ENCODE peak calls at places on chromosomes 6 and 20, in five cellular contexts. A is transverse colon, M is prostate gland, L is GM12891, Y is GM23338. S is an unnamed sample.

GRCh38 chr6:52523363-52524207 is 53.3 kb downstream of the TRAM2 start:
- DNase-seq in A (no peak), M (no peak), L (no peak), Y (no peak), S (no peak)

GRCh38 chr6:14621518-14621917 is 503.9 kb downstream of the CD83 start:
- DNase-seq in A (no peak), M (peak), L (no peak), Y (no peak), S (no peak)

GRCh38 chr6:41732601-41733348 is 2.6 kb downstream of the TFEB start:
- DNase-seq in M (peak), L (peak), A (peak), Y (peak), S (no peak)

GRCh38 chr20:50392138-50392866 is 117.9 kb upstream of the PTPN1 start:
- DNase-seq in M (no peak), L (no peak), A (no peak), Y (no peak), S (no peak)

GRCh38 chr20:35515949-35516645 is 13.4 kb downstream of the C20orf173 start:
- DNase-seq in L (no peak), Y (no peak), M (no peak), A (no peak), S (no peak)

GRCh38 chr6:131819507-131820228 is 11.8 kb downstream of the ENPP1 start:
- DNase-seq in M (no peak), A (no peak), Y (no peak), L (no peak), S (no peak)

GRCh38 chr6:12012566-12013367 is 655 bp downstream of the HIVEP1 start:
- DNase-seq in A (peak), L (peak), M (peak), Y (peak), S (peak)

GRCh38 chr20:11989018-11989771 is 71.5 kb downstream of the BTBD3 start:
- DNase-seq in L (no peak), M (no peak), Y (no peak), A (no peak), S (no peak)

GRCh38 chr6:128204621-128205020 is 303.8 kb upstream of the THEMIS start:
- DNase-seq in L (no peak), A (no peak), Y (peak), M (no peak), S (no peak)

GRCh38 chr20:2331901-2332565 is 36.2 kb downstream of the TGM3 start:
- DNase-seq in L (no peak), Y (no peak), M (no peak), A (no peak), S (peak)

GRCh38 chr20:24821391-24821790 is 127.7 kb upstream of the CST7 start:
- DNase-seq in M (no peak), L (no peak), A (no peak), Y (no peak), S (no peak)

GRCh38 chr20:14303106-14303505 is 34.3 kb downstream of the FLRT3 start:
- DNase-seq in A (no peak), L (no peak), Y (no peak), M (no peak), S (no peak)

GRCh38 chr20:4435210-4435609 is 286.5 kb upstream of the PRND start:
- DNase-seq in Y (no peak), A (no peak), M (no peak), L (no peak), S (no peak)

GRCh38 chr6:154995241-154996162 is at the start of gene TIAM2:
- DNase-seq in Y (peak), L (peak), A (no peak), M (no peak), S (no peak)

GRCh38 chr6:142386657-142387056 is 84.8 kb downstream of the ADGRG6 start:
- DNase-seq in A (no peak), Y (no peak), L (no peak), M (no peak), S (no peak)

GRCh38 chr6:142385352-142385751 is 83.5 kb downstream of the ADGRG6 start:
- DNase-seq in L (no peak), M (no peak), Y (no peak), A (no peak), S (no peak)

GRCh38 chr6:142381845-142382378 is 80.1 kb downstream of the ADGRG6 start:
- DNase-seq in Y (no peak), L (no peak), A (no peak), M (no peak), S (no peak)

GRCh38 chr6:142387997-142388815 is 86.4 kb downstream of the ADGRG6 start:
- DNase-seq in Y (peak), A (no peak), L (no peak), M (no peak), S (no peak)

DNA sequence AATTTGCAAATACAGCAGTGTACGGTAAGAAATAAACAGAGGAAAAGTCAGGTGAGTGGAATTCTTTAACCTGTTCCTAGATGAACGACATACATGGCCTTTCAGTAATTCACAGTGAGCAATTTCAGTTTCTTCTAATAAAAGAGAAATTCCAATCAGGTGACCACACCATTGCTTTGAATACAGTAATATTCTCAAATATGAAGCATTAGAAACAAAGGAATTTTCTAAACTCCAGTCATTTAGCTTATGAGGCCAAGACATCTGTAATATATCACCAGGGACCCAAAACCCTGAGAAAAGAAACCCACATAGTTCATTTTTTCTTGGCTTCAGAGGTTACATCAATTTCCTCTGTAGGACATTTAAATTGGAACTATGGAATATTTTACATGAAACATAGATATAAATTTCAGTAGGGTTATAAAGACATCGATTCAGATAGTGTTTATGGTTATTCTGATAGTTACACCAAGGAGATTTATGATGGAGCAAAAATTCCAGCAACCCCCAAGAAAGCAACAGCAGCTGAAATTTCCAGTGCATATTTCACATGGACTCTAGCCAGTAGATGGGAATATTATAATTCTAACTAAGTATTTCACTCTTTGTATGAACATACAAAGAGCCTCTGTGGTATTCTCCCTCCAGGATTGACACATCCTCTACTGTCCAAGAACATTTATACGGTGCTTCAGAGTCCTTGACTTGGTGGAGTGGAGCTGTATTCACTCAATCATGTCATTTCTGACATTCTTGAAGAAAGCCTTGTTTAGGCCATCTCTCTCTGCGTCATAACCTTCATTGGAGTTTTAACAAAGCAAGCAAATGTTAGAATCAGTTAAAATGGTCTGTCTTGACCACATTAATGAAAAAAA is 82.9 kb downstream of the ADGRG6 start:
- DNase-seq in L (no peak), Y (no peak), M (no peak), A (no peak), S (no peak)
- TF ChIP-seq POLR2AphosphoS5 in L (no peak), Y (no peak), M (no peak), A (no peak), S (no peak)

DNA sequence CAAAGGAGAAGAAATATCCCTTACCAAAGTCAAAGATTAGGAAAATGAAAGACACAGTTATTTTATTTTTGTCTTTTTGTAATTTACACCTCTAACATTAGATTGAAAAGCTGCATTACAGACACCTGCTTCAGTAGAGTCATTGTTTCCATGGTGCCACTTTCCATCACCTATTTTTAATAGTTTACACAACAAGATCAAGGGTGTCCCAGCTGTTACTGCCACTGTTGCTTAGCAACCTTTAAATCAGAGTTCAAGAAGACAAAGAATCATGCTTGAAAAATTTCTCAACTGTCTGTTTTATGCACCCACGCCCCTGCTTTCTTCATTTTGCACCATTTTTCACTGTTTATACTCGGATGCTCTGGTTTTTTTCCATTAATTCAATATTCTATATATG is 668.2 kb upstream of the GJE1 start:
- DNase-seq in M (no peak), L (no peak), Y (no peak), A (no peak), S (no peak)
- TF ChIP-seq POLR2AphosphoS5 in M (no peak), L (no peak), Y (no peak), A (no peak), S (no peak)

GRCh38 chr6:83514877-83515466 is 2.6 kb downstream of the PRSS35 start:
- DNase-seq in Y (peak), A (no peak), M (peak), L (no peak), S (no peak)

GRCh38 chr6:83509416-83509815 is 2.9 kb upstream of the PRSS35 start:
- DNase-seq in Y (no peak), M (no peak), A (no peak), L (no peak), S (no peak)

GRCh38 chr6:83517500-83517899 is 5.2 kb downstream of the PRSS35 start:
- DNase-seq in A (no peak), M (no peak), L (no peak), Y (peak), S (no peak)

GRCh38 chr6:83511901-83512681 is at the start of gene PRSS35:
- DNase-seq in Y (peak), M (peak), A (peak), L (no peak), S (no peak)
- TF ChIP-seq POLR2AphosphoS5 in Y (peak), M (no peak), A (no peak), L (no peak), S (no peak)

GRCh38 chr6:169158182-169158573 is 95.5 kb downstream of the THBS2 start:
- DNase-seq in A (no peak), Y (no peak), M (no peak), L (no peak), S (no peak)
- TF ChIP-seq POLR2AphosphoS5 in A (no peak), Y (no peak), M (no peak), L (no peak), S (no peak)